ENCODE peak calls at places on chromosomes 3 and 15, in ten cellular contexts. Y is astrocyte of the spinal cord; G is GM10248; V is KBM-7; C is stimulated activated naive CD8-positive, alpha-beta T cell treated with anti-CD3 and anti-CD28 coated beads, Interleukin-15, Interleukin-2, amounts not matched to agents 100 U/mL and 50 U/mL, for 24 hours; Z is non-pigmented ciliary epithelial cell; N is cardiac muscle cell; M is PC-3; P is suprapubic skin; E is IMR-90. Q is an unnamed sample.

GRCh38 chr3:15875016-15875689 is 77.4 kb upstream of the ANKRD28 start:
- DNase-seq in V (no peak), Z (no peak), E (peak), C (no peak), M (peak), Y (peak), N (peak), G (no peak), P (no peak), Q (no peak)

GRCh38 chr3:171788546-171789351 is 21.5 kb downstream of the PLD1 start:
- DNase-seq in P (no peak), V (peak), Z (peak), N (peak), Y (peak), C (no peak), M (peak), G (no peak), E (peak), Q (no peak)

GRCh38 chr15:59014068-59014467 is 26.6 kb downstream of the RNF111 start:
- DNase-seq in M (no peak), Z (no peak), E (no peak), G (no peak), N (no peak), Y (no peak), P (no peak), V (no peak), C (no peak), Q (no peak)

GRCh38 chr3:45646051-45646585 is 43.1 kb upstream of the SACM1L start:
- DNase-seq in G (no peak), N (no peak), V (no peak), Z (no peak), C (no peak), E (no peak), Y (no peak), P (no peak), M (no peak), Q (no peak)

GRCh38 chr3:167716920-167717319 is 17.8 kb downstream of the PDCD10 start:
- DNase-seq in G (no peak), Z (no peak), Y (no peak), V (no peak), E (no peak), N (no peak), M (no peak), P (no peak), C (no peak), Q (no peak)

GRCh38 chr3:69370156-69370944 is 15.5 kb downstream of the FRMD4B start:
- DNase-seq in M (peak), C (peak), G (no peak), P (peak), E (no peak), N (no peak), V (no peak), Z (no peak), Y (peak), Q (no peak)

GRCh38 chr15:97978408-97979130 is 18.1 kb downstream of the ARRDC4 start:
- DNase-seq in E (no peak), C (no peak), P (no peak), Z (no peak), M (no peak), N (peak), G (no peak), Y (peak), V (no peak), Q (no peak)

GRCh38 chr15:73240864-73241499 is 127.8 kb downstream of the HCN4 start:
- DNase-seq in N (peak), P (peak), G (peak), Y (peak), M (peak), E (peak), C (peak), Z (no peak), V (peak), Q (peak)

GRCh38 chr3:98012974-98013373 is 22.1 kb downstream of the GABRR3 start:
- DNase-seq in V (no peak), E (peak), Y (no peak), C (no peak), G (no peak), N (peak), P (no peak), Z (no peak), M (no peak), Q (no peak)

GRCh38 chr15:39728844-39729243 is 53.8 kb downstream of the FSIP1 start:
- DNase-seq in Y (no peak), M (no peak), N (peak), V (no peak), C (no peak), Z (no peak), P (no peak), G (no peak), E (no peak), Q (no peak)

GRCh38 chr3:171226794-171227193 is 200.3 kb upstream of the SLC2A2 start:
- DNase-seq in M (no peak), E (no peak), Z (no peak), P (no peak), C (no peak), N (no peak), V (no peak), G (no peak), Y (no peak), Q (no peak)

GRCh38 chr3:123791898-123792297 is 92.2 kb downstream of the MYLK start:
- DNase-seq in N (peak), Z (no peak), V (no peak), G (no peak), M (no peak), C (no peak), Y (peak), P (no peak), E (peak), Q (no peak)

GRCh38 chr3:78728406-78729145 is 1039.2 kb downstream of the ROBO1 start:
- DNase-seq in Z (no peak), E (peak), Y (peak), C (no peak), N (peak), G (no peak), M (no peak), V (no peak), P (no peak), Q (no peak)

GRCh38 chr15:82898961-82899360 is 53.6 kb downstream of the HOMER2 start:
- DNase-seq in Y (no peak), M (no peak), N (no peak), V (no peak), C (no peak), Z (no peak), G (no peak), E (no peak), P (no peak), Q (no peak)

GRCh38 chr3:178802993-178803693 is 266.9 kb downstream of the KCNMB2 start:
- DNase-seq in Z (no peak), Y (no peak), P (no peak), E (no peak), N (no peak), M (no peak), V (no peak), C (no peak), G (no peak), Q (no peak)

GRCh38 chr3:134617608-134618472 is 33.0 kb downstream of the KY start:
- DNase-seq in V (no peak), N (no peak), G (no peak), M (no peak), E (no peak), Y (no peak), C (no peak), P (no peak), Z (no peak), Q (no peak)

GRCh38 chr3:54670269-54671000 is 257.4 kb downstream of the LRTM1 start:
- DNase-seq in V (no peak), Y (no peak), P (no peak), M (no peak), G (no peak), E (no peak), N (no peak), Z (no peak), C (no peak), Q (no peak)

GRCh38 chr3:120820748-120821147 is 78.2 kb downstream of the GTF2E1 start:
- DNase-seq in V (no peak), Y (no peak), Z (no peak), C (no peak), G (no peak), E (no peak), M (no peak), P (no peak), N (no peak), Q (no peak)

GRCh38 chr3:152646004-152646403 is 188.9 kb upstream of the P2RY1 start:
- DNase-seq in V (no peak), Y (no peak), E (no peak), P (no peak), G (no peak), C (no peak), M (no peak), N (no peak), Z (no peak), Q (no peak)

GRCh38 chr15:43433160-43433559 is 59.8 kb downstream of the TP53BP1 start:
- DNase-seq in M (no peak), Y (peak), P (no peak), G (no peak), Z (peak), E (peak), N (peak), V (no peak), C (no peak), Q (no peak)

GRCh38 chr3:14248849-14249523 is 70.4 kb downstream of the LSM3 start:
- DNase-seq in Y (no peak), E (no peak), N (no peak), C (no peak), G (no peak), P (no peak), Z (no peak), M (no peak), V (no peak), Q (no peak)

GRCh38 chr3:197542741-197543454 is 12.9 kb downstream of the BDH1 start:
- DNase-seq in P (no peak), E (no peak), C (no peak), Z (no peak), V (peak), G (no peak), Y (no peak), M (no peak), N (no peak), Q (no peak)

GRCh38 chr15:71530116-71530515 is 280.2 kb upstream of the NR2E3 start:
- DNase-seq in C (no peak), V (no peak), Z (no peak), Y (no peak), E (no peak), G (no peak), P (no peak), M (no peak), N (no peak), Q (no peak)

GRCh38 chr3:2375371-2375770 is 276.7 kb downstream of the CNTN4 start:
- DNase-seq in E (no peak), C (no peak), M (no peak), P (no peak), Z (no peak), Y (no peak), N (no peak), G (no peak), V (no peak), Q (no peak)

GRCh38 chr3:142987080-142987700 is 14.2 kb upstream of the U2SURP start:
- DNase-seq in E (peak), G (peak), C (no peak), M (peak), N (peak), V (peak), Z (no peak), P (no peak), Y (peak), Q (no peak)

GRCh38 chr3:126464997-126465396 is 10.7 kb downstream of the ZXDC start:
- DNase-seq in E (no peak), G (no peak), M (no peak), Z (no peak), N (no peak), P (no peak), C (no peak), Y (no peak), V (no peak), Q (no peak)

GRCh38 chr15:63915888-63916731 is 82.4 kb upstream of the HERC1 start:
- DNase-seq in E (peak), G (no peak), P (no peak), M (peak), Y (peak), V (peak), N (peak), C (no peak), Z (no peak), Q (peak)

GRCh38 chr3:30273304-30274072 is 332.9 kb upstream of the TGFBR2 start:
- DNase-seq in N (peak), Y (peak), V (no peak), Z (no peak), E (peak), G (no peak), C (no peak), M (no peak), P (no peak), Q (no peak)

GRCh38 chr15:50113187-50113505 is 5.9 kb downstream of the ATP8B4 start:
- DNase-seq in E (no peak), Y (no peak), V (peak), N (no peak), G (no peak), C (no peak), P (no peak), Z (no peak), M (no peak), Q (no peak)

GRCh38 chr3:67940200-67940952 is 286.0 kb upstream of the SUCLG2 start:
- DNase-seq in G (no peak), P (no peak), Y (no peak), N (no peak), E (no peak), C (no peak), V (no peak), Z (no peak), M (peak), Q (no peak)

GRCh38 chr3:45350643-45351042 is 37.7 kb upstream of the LARS2 start:
- DNase-seq in Y (no peak), V (no peak), M (no peak), E (no peak), P (no peak), G (no peak), Z (no peak), N (no peak), C (no peak), Q (no peak)

GRCh38 chr3:185744997-185745843 is 79.6 kb downstream of the IGF2BP2 start:
- DNase-seq in G (peak), M (peak), P (no peak), C (no peak), N (peak), Y (peak), E (peak), V (peak), Z (peak), Q (peak)

GRCh38 chr3:187567741-187568140 is 102.5 kb downstream of the SST start:
- DNase-seq in G (no peak), M (no peak), Z (peak), E (peak), C (no peak), P (no peak), V (peak), Y (peak), N (peak), Q (no peak)

GRCh38 chr3:196983186-196983585 is 14.6 kb upstream of the PIGZ start:
- DNase-seq in M (no peak), V (no peak), P (no peak), Z (no peak), E (no peak), G (no peak), Y (no peak), N (no peak), C (no peak), Q (no peak)

GRCh38 chr15:31325976-31326728 is 483 bp upstream of the KLF13 start:
- DNase-seq in V (peak), G (peak), C (peak), E (peak), Z (peak), P (peak), N (peak), M (peak), Y (peak), Q (peak)

GRCh38 chr15:41772720-41773331 is 1.5 kb upstream of the MAPKBP1 start:
- DNase-seq in Z (no peak), M (peak), P (no peak), C (peak), E (peak), N (peak), V (peak), G (peak), Y (peak), Q (peak)